ENCODE peak calls at places on chromosomes 7 and 10, in eight cellular contexts. S is uterus, Z is Peyer's patch, N is adrenal gland, I is pancreas, K is GM23338, V is neural progenitor cell, B is IMR-90. U is an unnamed sample.

GRCh38 chr7:35694161-35694783 is 663 bp downstream of the HERPUD2 start:
- DNase-seq in I (peak; percentile 15), N (peak; percentile 31), V (no peak), B (peak; percentile 4), S (no peak), K (no peak), Z (no peak), U (peak; percentile 16)

GRCh38 chr10:102501201-102502028 is 1.1 kb downstream of the ACTR1A start:
- DNase-seq in K (peak; percentile 26), S (no peak), V (peak; percentile 26), B (peak; percentile 25), Z (no peak), N (peak; percentile 29), I (no peak), U (no peak)

GRCh38 chr7:106285051-106285800 is 443 bp upstream of the NAMPT start:
- DNase-seq in N (peak; percentile 99), I (peak; percentile 99), S (peak; percentile 98), Z (peak; percentile 100), B (peak; percentile 97), K (peak; percentile 98), V (peak; percentile 98), U (peak; percentile 99)

GRCh38 chr7:23121175-23121574 is 15.6 kb downstream of the KLHL7 start:
- DNase-seq in B (no peak), Z (no peak), S (no peak), V (no peak), I (no peak), N (no peak), K (no peak), U (no peak)

GRCh38 chr10:29243750-29244149 is 45.1 kb upstream of the LYZL1 start:
- DNase-seq in I (peak; percentile 64), V (peak; percentile 50), Z (no peak), S (no peak), K (peak; percentile 68), B (no peak), N (peak; percentile 21), U (no peak)

GRCh38 chr7:137081694-137082093 is 213.2 kb downstream of the CHRM2 start:
- DNase-seq in Z (no peak), V (no peak), N (peak; percentile 79), S (peak; percentile 57), I (peak; percentile 28), K (no peak), B (peak; percentile 98), U (no peak)

GRCh38 chr7:124701955-124702354 is 63.6 kb downstream of the GPR37 start:
- DNase-seq in I (no peak), K (no peak), N (no peak), Z (no peak), S (no peak), V (no peak), B (peak; percentile 25), U (no peak)

GRCh38 chr10:49164587-49165188 is 23.5 kb downstream of the TMEM273 start:
- DNase-seq in N (peak; percentile 65), V (peak; percentile 72), K (peak; percentile 80), Z (no peak), B (peak; percentile 35), I (peak; percentile 13), S (peak; percentile 32), U (no peak)

GRCh38 chr10:6298428-6298827 is 95.7 kb downstream of the PFKFB3 start:
- DNase-seq in V (no peak), I (no peak), Z (no peak), B (no peak), S (no peak), N (no peak), K (no peak), U (no peak)

GRCh38 chr10:6300784-6301180 is 98.0 kb downstream of the PFKFB3 start:
- DNase-seq in Z (no peak), I (no peak), B (no peak), V (no peak), S (no peak), N (no peak), K (no peak), U (no peak)

GRCh38 chr10:6300106-6300783 is 97.5 kb downstream of the PFKFB3 start:
- DNase-seq in Z (no peak), K (no peak), S (no peak), I (no peak), B (peak; percentile 56), N (peak; percentile 43), V (no peak), U (no peak)

GRCh38 chr10:6299234-6299633 is 96.5 kb downstream of the PFKFB3 start:
- DNase-seq in I (peak; percentile 38), N (peak; percentile 51), Z (peak; percentile 84), V (no peak), B (no peak), K (no peak), S (no peak), U (no peak)

GRCh38 chr10:6299743-6300105 is 97.0 kb downstream of the PFKFB3 start:
- DNase-seq in K (no peak), Z (no peak), N (no peak), S (no peak), B (no peak), I (no peak), V (no peak), U (no peak)
- H3K4me3 ChIP-seq in K (no peak overlapping the region), Z (no peak overlapping the region), N (no peak overlapping the region), S (no peak overlapping the region), B (no peak overlapping the region), I (no peak overlapping the region), V (no peak overlapping the region), U (no peak overlapping the region)

GRCh38 chr7:5344342-5344741 is 61.6 kb downstream of the SLC29A4 start:
- DNase-seq in I (no peak), S (no peak), V (no peak), K (no peak), B (no peak), Z (no peak), N (no peak), U (no peak)

GRCh38 chr7:5345171-5345570 is 62.4 kb downstream of the SLC29A4 start:
- DNase-seq in I (no peak), Z (no peak), N (no peak), S (no peak), K (no peak), B (no peak), V (no peak), U (no peak)

GRCh38 chr7:5343893-5344292 is 61.1 kb downstream of the SLC29A4 start:
- DNase-seq in S (no peak), Z (no peak), I (no peak), N (no peak), K (no peak), V (no peak), B (no peak), U (no peak)

GRCh38 chr7:5348134-5349004 is 65.6 kb downstream of the SLC29A4 start:
- DNase-seq in B (no peak), N (no peak), Z (no peak), V (peak; percentile 22), I (no peak), K (peak; percentile 70), S (no peak), U (no peak)

GRCh38 chr7:5345671-5346070 is 62.9 kb downstream of the SLC29A4 start:
- DNase-seq in K (no peak), N (no peak), V (no peak), B (no peak), Z (no peak), I (no peak), S (no peak), U (no peak)
- H3K36me3 ChIP-seq in K (no peaks in the 10 kb centered on the region), N (no peaks in the 10 kb centered on the region), V (peaks cover 6% of the 10 kb centered on the region), B (peaks cover 70% of the 10 kb centered on the region), Z (no peaks in the 10 kb centered on the region), I (peaks cover 52% of the 10 kb centered on the region), S (no peaks in the 10 kb centered on the region), U (peaks cover 16% of the 10 kb centered on the region)

DNA sequence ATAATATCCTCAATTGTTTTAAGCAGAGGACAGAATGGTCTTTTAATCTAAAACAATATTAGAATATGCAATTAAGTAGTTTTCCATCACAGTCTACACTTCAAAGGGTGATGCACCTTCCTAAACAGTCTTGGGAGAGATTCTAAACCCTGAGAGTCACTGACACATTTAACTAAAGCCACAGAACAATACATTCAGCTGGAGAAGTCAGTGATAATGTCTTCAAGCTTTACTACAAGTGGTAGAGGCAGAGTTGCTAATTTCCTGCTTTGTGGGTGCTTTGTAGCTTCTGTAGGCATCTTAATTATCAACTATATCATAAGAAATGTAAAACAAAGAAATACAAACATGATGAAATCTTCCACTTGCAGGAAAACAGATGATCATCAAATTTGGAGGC is 212.5 kb downstream of the FAM107B start:
- DNase-seq in Z (no peak), N (no peak), I (no peak), V (no peak), K (no peak), S (no peak), B (no peak), U (no peak)
- H3K4me1 ChIP-seq in Z (peaks cover 13% of the 10 kb centered on the region), N (peaks cover 22% of the 10 kb centered on the region), I (no peaks in the 10 kb centered on the region), V (no peaks in the 10 kb centered on the region), K (peaks cover 8% of the 10 kb centered on the region), S (no peaks in the 10 kb centered on the region), B (peaks cover 20% of the 10 kb centered on the region), U (peaks cover 91% of the 10 kb centered on the region)

DNA sequence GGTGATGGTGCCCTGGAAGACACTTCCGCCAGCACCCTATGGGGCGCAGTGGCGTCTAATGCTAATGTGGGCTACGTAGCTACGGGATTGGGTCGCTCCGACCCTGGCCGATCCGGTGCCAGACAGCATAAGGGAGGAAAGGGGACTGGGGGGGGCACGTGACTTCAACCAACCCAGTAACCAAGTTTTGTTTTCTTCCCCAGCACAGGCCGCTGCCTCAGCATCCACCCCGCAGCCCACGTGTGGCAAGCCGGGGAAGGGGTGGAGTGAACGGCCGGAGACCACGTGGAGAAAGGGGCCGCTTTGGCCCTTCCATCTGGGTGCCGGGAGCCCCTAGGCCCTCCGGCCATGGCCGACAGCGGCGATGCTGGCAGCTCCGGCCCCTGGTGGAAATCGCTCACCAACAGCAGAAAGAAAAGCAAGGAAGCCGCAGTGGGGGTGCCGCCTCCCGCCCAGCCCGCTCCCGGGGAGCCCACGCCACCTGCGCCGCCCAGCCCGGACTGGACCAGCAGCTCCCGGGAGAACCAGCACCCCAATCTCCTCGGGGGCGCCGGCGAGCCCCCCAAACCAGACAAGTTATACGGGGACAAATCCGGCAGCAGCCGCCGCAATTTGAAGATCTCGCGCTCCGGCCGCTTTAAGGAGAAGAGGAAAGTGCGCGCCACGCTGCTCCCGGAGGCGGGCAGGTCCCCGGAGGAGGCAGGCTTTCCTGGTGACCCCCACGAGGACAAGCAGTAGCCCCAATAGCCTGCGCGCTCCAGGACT is 2.5 kb downstream of the PRR15 start:
- DNase-seq in K (peak; percentile 70), I (no peak), V (no peak), Z (peak; percentile 69), B (no peak), N (no peak), S (peak; percentile 23), U (no peak)
- H3K4me3 ChIP-seq in K (peak overlapping the region; percentile 95), I (no peak overlapping the region), V (no peak overlapping the region), Z (peak overlapping the region; percentile 67), B (no peak overlapping the region), N (no peak overlapping the region), S (peak overlapping the region; percentile 40), U (no peak overlapping the region)

GRCh38 chr7:152130658-152131590 is 105.5 kb downstream of the GALNT11 start:
- DNase-seq in N (peak; percentile 14), S (no peak), Z (no peak), B (no peak), I (no peak), V (no peak), K (no peak), U (no peak)
- H3K36me3 ChIP-seq in N (no peaks in the 10 kb centered on the region), S (no peaks in the 10 kb centered on the region), Z (no peaks in the 10 kb centered on the region), B (peaks cover 52% of the 10 kb centered on the region), I (peaks cover 22% of the 10 kb centered on the region), V (peaks cover 2% of the 10 kb centered on the region), K (no peaks in the 10 kb centered on the region), U (peaks cover 11% of the 10 kb centered on the region)